ENCODE peak calls at places on chromosomes 4 and X, in nine cellular contexts. T is stomach; V is HFFc6; G is pancreas; B is activated CD4-positive, alpha-beta T cell treated with anti-CD3 and anti-CD28 coated beads for 48 hours; L is activated T-cell treated with anti-CD3 and anti-CD28 coated beads for 1 hour; Z is cardiac muscle cell; R is COR-L47; X is stimulated activated naive B cell treated with anti-CD40 and anti-IgM and Interleukin-4, amounts not matched to agents 10 μg/mL and 1 μg/mL and 100 μg/mL, for 72 hours. N is an unnamed sample.

GRCh38 chr4:76688737-76689078 is 209.2 kb downstream of the SOWAHB start:
- DNase-seq in T (no peak), V (no peak), G (no peak), B (no peak), L (no peak), Z (no peak), R (peak; percentile 21), X (no peak), N (no peak)

GRCh38 chr4:54897590-54897989 is 227.8 kb downstream of the KDR start:
- DNase-seq in T (no peak), V (no peak), G (no peak), B (no peak), L (no peak), Z (no peak), R (no peak), X (no peak), N (no peak)

GRCh38 chr4:4323705-4324534 is 33.9 kb downstream of the ZBTB49 start:
- DNase-seq in T (no peak), V (no peak), G (no peak), B (no peak), L (no peak), Z (no peak), R (no peak), X (no peak), N (no peak)

GRCh38 chr4:188246488-188246887 is 107.2 kb downstream of the TRIML1 start:
- DNase-seq in T (no peak), V (no peak), G (no peak), B (no peak), L (no peak), Z (no peak), R (no peak), X (no peak), N (no peak)

GRCh38 chr4:129342820-129343219 is 246.9 kb downstream of the C4orf33 start:
- DNase-seq in T (no peak), V (peak; percentile 68), G (no peak), B (no peak), L (no peak), Z (no peak), R (no peak), X (no peak), N (peak; percentile 61)

GRCh38 chrX:137234651-137235402 is 201.0 kb upstream of the GPR101 start:
- DNase-seq in T (no peak), V (no peak), G (no peak), B (peak; percentile 3), L (no peak), Z (no peak), R (no peak), X (no peak), N (no peak)

GRCh38 chr4:82739292-82740190 is 59.1 kb downstream of the SCD5 start:
- DNase-seq in T (peak; percentile 79), V (peak; percentile 15), G (peak; percentile 87), B (peak; percentile 89), L (peak; percentile 20), Z (peak; percentile 80), R (no peak), X (peak; percentile 50), N (peak; percentile 47)

GRCh38 chr4:174763454-174764104 is 65.5 kb downstream of the GLRA3 start:
- DNase-seq in T (no peak), V (no peak), G (no peak), B (no peak), L (no peak), Z (no peak), R (no peak), X (no peak), N (no peak)

GRCh38 chr4:25001499-25001898 is 29.2 kb downstream of the LGI2 start:
- DNase-seq in T (no peak), V (no peak), G (no peak), B (no peak), L (no peak), Z (no peak), R (no peak), X (no peak), N (no peak)

GRCh38 chr4:174324725-174325124 is 41.0 kb downstream of the CEP44 start:
- DNase-seq in T (no peak), V (peak; percentile 1), G (no peak), B (no peak), L (no peak), Z (no peak), R (no peak), X (no peak), N (no peak)

GRCh38 chrX:87706134-87706533 is 188.5 kb downstream of the KLHL4 start:
- DNase-seq in T (no peak), V (no peak), G (no peak), B (no peak), L (no peak), Z (no peak), R (no peak), X (no peak), N (no peak)

GRCh38 chr4:71009796-71010588 is 16.5 kb downstream of the DCK start:
- DNase-seq in T (no peak), V (no peak), G (no peak), B (no peak), L (no peak), Z (peak; percentile 47), R (peak; percentile 43), X (no peak), N (no peak)

GRCh38 chr4:62271107-62271506 is 1071.0 kb downstream of the ADGRL3 start:
- DNase-seq in T (no peak), V (no peak), G (no peak), B (no peak), L (no peak), Z (no peak), R (no peak), X (no peak), N (no peak)

GRCh38 chr4:78336093-78336943 is 215.3 kb upstream of the ANXA3 start:
- DNase-seq in T (no peak), V (no peak), G (no peak), B (no peak), L (no peak), Z (peak; percentile 79), R (no peak), X (no peak), N (no peak)

GRCh38 chrX:45849261-45849660 is 648.6 kb upstream of the DIPK2B start:
- DNase-seq in T (no peak), V (peak; percentile 78), G (no peak), B (peak; percentile 32), L (no peak), Z (peak; percentile 30), R (no peak), X (no peak), N (peak; percentile 42)

GRCh38 chr4:133152801-133153526 is 3.9 kb downstream of the PCDH10 start:
- DNase-seq in T (no peak), V (no peak), G (no peak), B (no peak), L (no peak), Z (peak; percentile 27), R (no peak), X (no peak), N (no peak)

GRCh38 chr4:117965608-117966007 is 68.7 kb upstream of the NDST3 start:
- DNase-seq in T (no peak), V (no peak), G (no peak), B (no peak), L (no peak), Z (peak; percentile 10), R (no peak), X (no peak), N (no peak)

GRCh38 chr4:151719045-151719743 is 41.6 kb downstream of the GATB start:
- DNase-seq in T (no peak), V (no peak), G (no peak), B (no peak), L (no peak), Z (peak; percentile 71), R (peak; percentile 48), X (no peak), N (no peak)

GRCh38 chr4:83320548-83320947 is 14.1 kb downstream of the HPSE start:
- DNase-seq in T (peak; percentile 28), V (peak; percentile 6), G (peak; percentile 25), B (peak; percentile 53), L (no peak), Z (no peak), R (no peak), X (no peak), N (peak; percentile 40)

GRCh38 chrX:46254623-46255022 is 290.6 kb downstream of the ZNF674 start:
- DNase-seq in T (no peak), V (no peak), G (no peak), B (no peak), L (no peak), Z (no peak), R (no peak), X (no peak), N (no peak)

GRCh38 chrX:18707442-18708049 is at the start of gene PPEF1:
- DNase-seq in T (no peak), V (no peak), G (no peak), B (no peak), L (no peak), Z (no peak), R (no peak), X (no peak), N (no peak)

GRCh38 chr4:76087007-76087769 is 12.7 kb downstream of the ART3 start:
- DNase-seq in T (peak; percentile 33), V (peak; percentile 65), G (no peak), B (peak; percentile 32), L (no peak), Z (peak; percentile 80), R (peak; percentile 55), X (no peak), N (peak; percentile 20)

GRCh38 chrX:23888887-23889501 is 18.7 kb downstream of the APOO start:
- DNase-seq in T (no peak), V (peak; percentile 36), G (no peak), B (no peak), L (no peak), Z (no peak), R (no peak), X (no peak), N (no peak)

GRCh38 chr4:174084542-174084941 is 198.9 kb downstream of the FBXO8 start:
- DNase-seq in T (no peak), V (no peak), G (no peak), B (no peak), L (no peak), Z (no peak), R (no peak), X (no peak), N (no peak)